ENCODE peak calls at places on chromosomes 4 and X, in seven cellular contexts. V is upper lobe of right lung; F is amniotic epithelial cell; X is activated T-cell treated with anti-CD3 and anti-CD28 coated beads, Interleukin-2, amount 50 U/mL, for 4 hours; A is AG04450; D is right lobe of liver; J is effector memory CD4-positive, alpha-beta T cell. T is an unnamed sample.

GRCh38 chr4:122458625-122459024 is 2.1 kb upstream of the IL2 start:
- DNase-seq in J (no peak), D (no peak), X (peak), V (no peak), A (no peak), F (peak), T (no peak)

GRCh38 chr4:112378858-112379257 is 81.7 kb downstream of the ALPK1 start:
- DNase-seq in J (no peak), A (no peak), X (no peak), V (no peak), D (no peak), F (no peak), T (no peak)

GRCh38 chrX:101668143-101668542 is 8.5 kb upstream of the ARMCX2 start:
- DNase-seq in J (no peak), X (no peak), A (no peak), F (peak), D (no peak), V (no peak), T (no peak)

GRCh38 chr4:150244600-150244999 is 166.4 kb downstream of the DCLK2 start:
- DNase-seq in D (no peak), J (no peak), A (no peak), F (peak), X (no peak), V (no peak), T (no peak)

GRCh38 chrX:130171446-130172126 is at the start of gene RAB33A:
- DNase-seq in D (no peak), A (no peak), V (peak), J (peak), X (peak), F (no peak), T (no peak)

GRCh38 chr4:125266901-125267601 is 47.7 kb upstream of the FAT4 start:
- DNase-seq in A (peak), V (no peak), J (no peak), X (no peak), F (peak), D (no peak), T (no peak)

GRCh38 chrX:69050051-69050785 is 115.0 kb downstream of the PJA1 start:
- DNase-seq in V (no peak), A (no peak), J (no peak), F (no peak), D (no peak), X (no peak), T (no peak)

GRCh38 chr4:183611210-183611830 is 47.7 kb downstream of the RWDD4 start:
- DNase-seq in X (no peak), D (no peak), J (no peak), V (no peak), F (no peak), A (no peak), T (no peak)

GRCh38 chr4:6327220-6327917 is 57.7 kb downstream of the WFS1 start:
- DNase-seq in V (peak), X (peak), A (peak), F (peak), D (peak), J (peak), T (peak)

GRCh38 chr4:14193601-14194000 is 566.1 kb upstream of the BOD1L1 start:
- DNase-seq in V (no peak), X (no peak), F (no peak), D (no peak), J (no peak), A (no peak), T (no peak)

GRCh38 chr4:126071346-126072333 is 756.9 kb downstream of the FAT4 start:
- DNase-seq in D (no peak), A (peak), F (peak), J (no peak), X (no peak), V (no peak), T (peak)

GRCh38 chr4:83196936-83197335 is 82.4 kb upstream of the PLAC8 start:
- DNase-seq in J (no peak), X (no peak), F (no peak), V (no peak), D (no peak), A (no peak), T (no peak)

GRCh38 chr4:183094393-183095198 is 4.5 kb upstream of the WWC2 start:
- DNase-seq in D (no peak), X (no peak), J (no peak), A (no peak), V (no peak), F (no peak), T (no peak)

GRCh38 chr4:108370291-108370690 is 201.6 kb upstream of the LEF1 start:
- DNase-seq in D (no peak), J (no peak), F (no peak), V (no peak), A (no peak), X (peak), T (no peak)

GRCh38 chr4:15084780-15085179 is 82.5 kb downstream of the CPEB2 start:
- DNase-seq in V (no peak), J (no peak), A (no peak), F (no peak), D (no peak), X (no peak), T (no peak)

GRCh38 chrX:150429577-150429976 is 66.5 kb downstream of the MAMLD1 start:
- DNase-seq in D (no peak), A (peak), J (no peak), F (peak), V (no peak), X (no peak), T (no peak)

GRCh38 chr4:169115897-169116254 is 105.8 kb upstream of the CBR4 start:
- DNase-seq in J (no peak), A (peak), F (peak), D (no peak), X (no peak), V (no peak), T (no peak)

GRCh38 chr4:141028024-141028529 is 105.2 kb downstream of the RNF150 start:
- DNase-seq in V (no peak), J (no peak), F (peak), D (no peak), X (no peak), A (no peak), T (no peak)

GRCh38 chr4:180664766-180665368 is 1578.3 kb upstream of the TENM3 start:
- DNase-seq in F (peak), J (peak), V (no peak), X (peak), A (peak), D (peak), T (peak)

GRCh38 chrX:636971-637659 is 6.5 kb downstream of the SHOX start:
- DNase-seq in A (no peak), J (no peak), X (no peak), V (no peak), F (no peak), D (peak), T (no peak)

GRCh38 chr4:77050962-77051361 is 24.8 kb downstream of the CCNI start:
- DNase-seq in V (no peak), X (no peak), D (no peak), J (no peak), F (no peak), A (no peak), T (no peak)

GRCh38 chr4:16733509-16733908 is 164.9 kb downstream of the LDB2 start:
- DNase-seq in D (no peak), V (no peak), F (no peak), X (no peak), J (no peak), A (no peak), T (no peak)

GRCh38 chrX:989959-990510 is 222.4 kb downstream of the CRLF2 start:
- DNase-seq in V (peak), J (peak), D (no peak), F (peak), X (peak), A (no peak), T (peak)